ENCODE peak calls at places on chromosomes 2 and 18, in nine cellular contexts. H is GM23248; P is spleen; Y is adrenal gland; N is CD4-positive, alpha-beta T cell; K is GM23338; F is HCT116; W is tibial nerve; R is CD8-positive, alpha-beta T cell. O is an unnamed sample. For H3K27me3, the result is how much of the 10 kb centered on the place peaks cover.

GRCh38 chr2:46194856-46195255 is 102.4 kb upstream of the EPAS1 start:
- DNase-seq in H (no peak), P (no peak), Y (no peak), N (no peak), K (no peak), F (no peak), W (no peak), R (no peak), O (no peak)

GRCh38 chr2:36352711-36353110 is 2.9 kb upstream of the CRIM1 start:
- DNase-seq in H (peak), P (no peak), Y (no peak), N (no peak), K (no peak), F (no peak), W (no peak), R (no peak), O (no peak)

GRCh38 chr2:1745171-1746023 is 1.1 kb upstream of the PXDN start:
- DNase-seq in H (no peak), P (peak), Y (no peak), N (no peak), K (no peak), F (no peak), W (no peak), R (no peak), O (peak)

GRCh38 chr2:128442891-128443302 is 124.2 kb upstream of the HS6ST1 start:
- DNase-seq in H (no peak), P (peak), Y (peak), N (no peak), K (peak), F (no peak), W (no peak), R (no peak), O (peak)

GRCh38 chr18:79944126-79944731 is 7.2 kb downstream of the SLC66A2 start:
- DNase-seq in H (no peak), P (peak), Y (no peak), N (no peak), K (peak), F (no peak), W (no peak), R (peak), O (peak)

GRCh38 chr18:29588446-29589100 is 1411.6 kb upstream of the CDH2 start:
- DNase-seq in H (no peak), P (no peak), Y (no peak), N (no peak), K (no peak), F (no peak), W (no peak), R (no peak), O (no peak)

GRCh38 chr2:77028032-77028600 is 494.1 kb downstream of the LRRTM4 start:
- DNase-seq in H (no peak), P (no peak), Y (no peak), N (no peak), K (no peak), F (no peak), W (no peak), R (no peak), O (no peak)

GRCh38 chr2:142796161-142796560 is 81.3 kb upstream of the KYNU start:
- DNase-seq in H (no peak), P (no peak), Y (no peak), N (no peak), K (peak), F (no peak), W (no peak), R (no peak), O (no peak)

GRCh38 chr2:240836781-240837467 is 16.9 kb upstream of the KIF1A start:
- DNase-seq in H (peak), P (peak), Y (no peak), N (no peak), K (no peak), F (no peak), W (no peak), R (no peak), O (peak)

GRCh38 chr2:28801726-28802125 is 8.9 kb upstream of the SPDYA start:
- DNase-seq in H (peak), P (no peak), Y (no peak), N (no peak), K (no peak), F (no peak), W (no peak), R (no peak), O (no peak)

GRCh38 chr2:191222507-191222906 is 22.7 kb upstream of the MYO1B start:
- DNase-seq in H (peak), P (no peak), Y (no peak), N (no peak), K (no peak), F (no peak), W (no peak), R (no peak), O (no peak)

GRCh38 chr2:98734823-98735260 is 3.9 kb upstream of the MGAT4A start:
- DNase-seq in H (no peak), P (no peak), Y (no peak), N (no peak), K (no peak), F (no peak), W (no peak), R (no peak), O (no peak)

GRCh38 chr2:67917332-67918054 is 145.3 kb downstream of the C1D start:
- DNase-seq in H (peak), P (no peak), Y (no peak), N (no peak), K (no peak), F (no peak), W (no peak), R (no peak), O (no peak)

GRCh38 chr2:96875498-96876035 is 5.7 kb upstream of the SEMA4C start:
- DNase-seq in H (no peak), P (no peak), Y (no peak), N (no peak), K (peak), F (no peak), W (no peak), R (no peak), O (no peak)

GRCh38 chr2:205755923-205756322 is 73.6 kb downstream of the NRP2 start:
- DNase-seq in H (peak), P (no peak), Y (no peak), N (no peak), K (no peak), F (no peak), W (peak), R (no peak), O (peak)

GRCh38 chr2:179129574-179130238 is 79.8 kb upstream of the CCDC141 start:
- DNase-seq in H (peak), P (no peak), Y (no peak), N (no peak), K (peak), F (no peak), W (no peak), R (no peak), O (no peak)

GRCh38 chr2:222319576-222320440 is 21.0 kb upstream of the PAX3 start:
- DNase-seq in H (peak), P (peak), Y (peak), N (no peak), K (peak), F (no peak), W (no peak), R (no peak), O (no peak)

GRCh38 chr2:222318026-222318711 is 19.4 kb upstream of the PAX3 start:
- DNase-seq in H (peak), P (peak), Y (peak), N (no peak), K (peak), F (peak), W (no peak), R (no peak), O (no peak)

GRCh38 chr2:222318712-222319575 is 20.1 kb upstream of the PAX3 start:
- DNase-seq in H (peak), P (peak), Y (peak), N (no peak), K (peak), F (no peak), W (no peak), R (no peak), O (no peak)

GRCh38 chr2:222320441-222321395 is 21.9 kb upstream of the PAX3 start:
- DNase-seq in H (peak), P (peak), Y (peak), N (no peak), K (peak), F (no peak), W (no peak), R (no peak), O (no peak)

GRCh38 chr2:222322241-222322640 is 23.4 kb upstream of the PAX3 start:
- DNase-seq in H (no peak), P (no peak), Y (no peak), N (no peak), K (no peak), F (no peak), W (no peak), R (no peak), O (no peak)
- H3K27me3 ChIP-seq in H (under half), P (under half), Y (under half), N (under half), K (half or more), F (under half), W (under half), R (under half), O (under half)

DNA sequence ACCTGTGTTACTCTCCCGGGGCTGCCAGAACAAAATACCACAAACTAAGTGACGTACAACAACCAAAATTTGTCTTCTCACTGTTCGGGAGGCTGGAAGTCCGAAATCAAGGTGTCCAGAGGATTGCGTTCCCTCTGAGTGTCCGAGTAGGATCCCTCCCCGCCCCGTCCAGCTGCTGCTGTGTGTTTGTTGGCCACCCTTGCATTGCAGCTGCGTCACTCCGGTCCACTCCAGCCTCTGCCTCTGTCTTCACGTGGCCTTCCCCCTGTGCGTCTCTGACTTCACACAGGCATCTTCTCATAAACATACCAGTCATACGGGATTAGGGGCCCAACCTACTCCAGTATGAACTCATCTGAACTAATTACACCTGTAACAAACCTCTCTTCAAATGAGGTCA is 251.8 kb upstream of the SMIM21 start:
- DNase-seq in H (no peak), P (no peak), Y (peak), N (no peak), K (no peak), F (no peak), W (peak), R (no peak), O (no peak)
- H3K27me3 ChIP-seq in H (under half), P (under half), Y (under half), N (under half), K (under half), F (under half), W (under half), R (under half), O (under half)

GRCh38 chr2:9206991-9207640 is 504 bp downstream of the ASAP2 start:
- DNase-seq in H (peak), P (peak), Y (peak), N (no peak), K (peak), F (no peak), W (no peak), R (no peak), O (no peak)

GRCh38 chr2:9203876-9204275 is 2.7 kb upstream of the ASAP2 start:
- DNase-seq in H (no peak), P (no peak), Y (no peak), N (no peak), K (no peak), F (no peak), W (no peak), R (no peak), O (no peak)

GRCh38 chr2:9205963-9206948 is at the start of gene ASAP2:
- DNase-seq in H (peak), P (peak), Y (peak), N (no peak), K (peak), F (no peak), W (peak), R (no peak), O (no peak)

GRCh38 chr2:9204939-9205338 is 1.7 kb upstream of the ASAP2 start:
- DNase-seq in H (no peak), P (no peak), Y (no peak), N (no peak), K (no peak), F (no peak), W (no peak), R (no peak), O (no peak)

GRCh38 chr2:9205481-9205880 is 1.1 kb upstream of the ASAP2 start:
- DNase-seq in H (no peak), P (no peak), Y (no peak), N (no peak), K (no peak), F (no peak), W (no peak), R (no peak), O (peak)
- H3K27me3 ChIP-seq in H (under half), P (under half), Y (under half), N (half or more), K (under half), F (under half), W (under half), R (under half), O (under half)

GRCh38 chr2:55628931-55629330 is 11.5 kb upstream of the PPP4R3B start:
- DNase-seq in H (no peak), P (no peak), Y (no peak), N (no peak), K (no peak), F (no peak), W (no peak), R (no peak), O (no peak)
- H3K27me3 ChIP-seq in H (under half), P (under half), Y (under half), N (under half), K (under half), F (under half), W (under half), R (under half), O (under half)

GRCh38 chr18:11664286-11664685 is 24.8 kb upstream of the GNAL start:
- DNase-seq in H (no peak), P (no peak), Y (no peak), N (no peak), K (no peak), F (no peak), W (no peak), R (no peak), O (no peak)

GRCh38 chr18:11663630-11664029 is 25.4 kb upstream of the GNAL start:
- DNase-seq in H (no peak), P (no peak), Y (no peak), N (no peak), K (no peak), F (no peak), W (no peak), R (no peak), O (no peak)

GRCh38 chr18:11658989-11659388 is 30.1 kb upstream of the GNAL start:
- DNase-seq in H (peak), P (no peak), Y (no peak), N (no peak), K (no peak), F (no peak), W (no peak), R (no peak), O (no peak)

GRCh38 chr18:11660691-11661090 is 28.4 kb upstream of the GNAL start:
- DNase-seq in H (no peak), P (no peak), Y (no peak), N (no peak), K (no peak), F (no peak), W (no peak), R (no peak), O (no peak)

GRCh38 chr18:11661430-11661829 is 27.6 kb upstream of the GNAL start:
- DNase-seq in H (peak), P (no peak), Y (no peak), N (no peak), K (no peak), F (no peak), W (no peak), R (no peak), O (no peak)
- H3K27me3 ChIP-seq in H (under half), P (under half), Y (under half), N (under half), K (under half), F (half or more), W (under half), R (under half), O (under half)

GRCh38 chr2:223618172-223619035 is 16.2 kb upstream of the SCG2 start:
- DNase-seq in H (no peak), P (no peak), Y (no peak), N (no peak), K (peak), F (no peak), W (no peak), R (no peak), O (no peak)

GRCh38 chr2:223619486-223620129 is 17.4 kb upstream of the SCG2 start:
- DNase-seq in H (no peak), P (no peak), Y (no peak), N (no peak), K (no peak), F (peak), W (no peak), R (no peak), O (no peak)

GRCh38 chr2:223626713-223627112 is 24.6 kb upstream of the SCG2 start:
- DNase-seq in H (peak), P (no peak), Y (no peak), N (no peak), K (no peak), F (no peak), W (no peak), R (no peak), O (no peak)

GRCh38 chr2:223625652-223626051 is 23.5 kb upstream of the SCG2 start:
- DNase-seq in H (no peak), P (no peak), Y (no peak), N (no peak), K (no peak), F (no peak), W (no peak), R (no peak), O (no peak)

DNA sequence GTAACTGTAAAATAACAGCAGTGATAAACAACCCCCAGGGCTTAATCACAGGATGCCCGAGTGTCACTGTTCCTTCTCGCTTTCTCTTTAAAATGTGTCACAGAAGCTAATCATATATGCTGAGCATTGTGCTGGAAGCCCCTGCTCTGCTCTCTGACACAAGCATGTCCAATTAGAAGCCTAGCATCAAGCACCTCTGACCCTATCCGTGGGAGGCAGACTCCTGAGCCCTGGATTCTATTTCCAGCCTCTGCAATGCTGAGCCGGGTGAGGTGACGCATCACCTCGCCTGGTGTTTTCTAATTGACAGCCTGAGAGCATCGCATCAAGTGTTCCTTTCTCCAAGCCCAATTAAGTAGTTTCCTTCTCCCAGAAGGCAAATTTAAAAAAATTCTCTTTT is 19.7 kb upstream of the SCG2 start:
- DNase-seq in H (no peak), P (no peak), Y (no peak), N (no peak), K (no peak), F (no peak), W (no peak), R (no peak), O (no peak)
- H3K27me3 ChIP-seq in H (under half), P (under half), Y (under half), N (under half), K (half or more), F (under half), W (under half), R (under half), O (under half)

DNA sequence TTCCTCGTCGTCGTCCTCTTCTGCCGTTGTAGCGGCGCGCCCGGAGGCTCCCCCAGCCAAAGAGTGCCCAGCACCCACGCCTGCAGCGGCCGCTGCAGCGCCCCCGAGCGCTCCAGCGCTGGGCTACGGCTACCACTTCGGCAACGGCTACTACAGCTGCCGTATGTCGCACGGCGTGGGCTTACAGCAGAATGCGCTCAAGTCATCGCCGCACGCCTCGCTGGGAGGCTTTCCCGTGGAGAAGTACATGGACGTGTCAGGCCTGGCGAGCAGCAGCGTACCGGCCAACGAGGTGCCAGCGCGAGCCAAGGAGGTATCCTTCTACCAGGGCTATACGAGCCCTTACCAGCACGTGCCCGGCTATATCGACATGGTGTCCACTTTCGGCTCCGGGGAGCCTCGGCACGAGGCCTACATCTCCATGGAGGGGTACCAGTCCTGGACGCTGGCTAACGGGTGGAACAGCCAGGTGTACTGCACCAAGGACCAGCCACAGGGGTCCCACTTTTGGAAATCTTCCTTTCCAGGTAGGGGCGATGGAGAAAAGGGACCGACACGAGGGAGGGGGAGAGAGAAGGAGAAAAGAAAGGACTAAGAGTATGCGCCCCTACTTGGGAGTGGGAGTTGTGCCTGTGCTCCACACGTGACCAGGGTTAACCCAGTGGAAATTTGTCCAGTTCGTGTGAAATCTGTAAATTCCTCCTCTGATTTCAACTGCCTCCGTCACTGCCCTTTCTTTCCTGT is 796 bp downstream of the HOXD13 start:
- DNase-seq in H (peak), P (no peak), Y (no peak), N (peak), K (no peak), F (no peak), W (no peak), R (no peak), O (no peak)
- H3K27me3 ChIP-seq in H (under half), P (half or more), Y (half or more), N (half or more), K (half or more), F (under half), W (under half), R (half or more), O (half or more)

GRCh38 chr2:118469103-118469502 is 378.3 kb downstream of the EN1 start:
- DNase-seq in H (no peak), P (no peak), Y (no peak), N (no peak), K (no peak), F (no peak), W (no peak), R (no peak), O (no peak)
- H3K27me3 ChIP-seq in H (under half), P (under half), Y (under half), N (under half), K (under half), F (under half), W (under half), R (under half), O (under half)

DNA sequence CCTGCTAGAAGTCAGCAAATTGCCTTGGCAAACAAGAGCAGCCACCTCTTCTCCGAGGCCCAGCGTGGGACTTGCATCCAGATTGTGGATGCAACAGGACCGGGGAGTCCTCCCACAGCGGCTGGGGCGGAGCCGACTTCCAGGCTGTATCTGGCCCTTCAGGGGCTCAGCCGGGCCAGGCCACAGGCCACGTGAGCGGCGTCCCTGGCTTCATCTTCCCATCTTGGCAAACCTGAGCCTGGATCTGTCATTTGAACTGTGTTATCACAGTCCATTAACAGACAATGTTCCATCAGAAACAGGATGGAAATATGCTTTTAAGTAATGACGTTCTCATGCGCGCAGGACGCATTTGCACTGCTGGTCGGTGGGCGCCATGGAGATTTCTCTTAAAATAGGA is 483.5 kb upstream of the SALL3 start:
- DNase-seq in H (no peak), P (no peak), Y (no peak), N (no peak), K (no peak), F (no peak), W (no peak), R (no peak), O (no peak)
- H3K27me3 ChIP-seq in H (under half), P (under half), Y (under half), N (under half), K (under half), F (under half), W (under half), R (under half), O (under half)

O was measured in ascending aorta.